ENCODE peak calls at places on chromosomes 11 and 22, in four cellular contexts. O is heart left ventricle, V is neural progenitor cell, U is thoracic aorta. F is an unnamed sample.

GRCh38 chr11:20443596-20443995 is 56.1 kb downstream of the PRMT3 start:
- DNase-seq in U (no peak), O (no peak), V (peak; percentile 25), F (no peak)

GRCh38 chr22:22033803-22034468 is 51.3 kb upstream of the TOP3B start:
- DNase-seq in U (no peak), O (no peak), V (no peak), F (no peak)

GRCh38 chr11:69413015-69413801 is 68.3 kb upstream of the LINC01488 start:
- DNase-seq in V (no peak), U (no peak), O (no peak), F (no peak)

GRCh38 chr11:69641681-69642548 is 959 bp downstream of the CCND1 start:
- DNase-seq in U (no peak), O (no peak), V (peak; percentile 35), F (no peak)

GRCh38 chr11:69286358-69287327 is 7.3 kb upstream of the MYEOV start:
- DNase-seq in O (peak; percentile 46), U (no peak), V (peak; percentile 51), F (no peak)

GRCh38 chr11:113991170-113991569 is 16.3 kb downstream of the HTR3A start:
- DNase-seq in V (peak; percentile 85), U (no peak), O (no peak), F (no peak)

GRCh38 chr11:75155570-75156422 is 4.9 kb downstream of the SLCO2B1 start:
- DNase-seq in U (no peak), V (no peak), O (no peak), F (no peak)

GRCh38 chr11:111183706-111184105 is 61.8 kb upstream of the POU2AF2 start:
- DNase-seq in O (no peak), U (no peak), V (no peak), F (no peak)

GRCh38 chr11:77821349-77821851 is 456 bp downstream of the AAMDC start:
- DNase-seq in U (no peak), O (peak; percentile 55), V (no peak), F (no peak)

GRCh38 chr11:69442807-69443137 is 38.7 kb upstream of the LINC01488 start:
- DNase-seq in V (no peak), U (no peak), O (peak; percentile 64), F (no peak)

DNA sequence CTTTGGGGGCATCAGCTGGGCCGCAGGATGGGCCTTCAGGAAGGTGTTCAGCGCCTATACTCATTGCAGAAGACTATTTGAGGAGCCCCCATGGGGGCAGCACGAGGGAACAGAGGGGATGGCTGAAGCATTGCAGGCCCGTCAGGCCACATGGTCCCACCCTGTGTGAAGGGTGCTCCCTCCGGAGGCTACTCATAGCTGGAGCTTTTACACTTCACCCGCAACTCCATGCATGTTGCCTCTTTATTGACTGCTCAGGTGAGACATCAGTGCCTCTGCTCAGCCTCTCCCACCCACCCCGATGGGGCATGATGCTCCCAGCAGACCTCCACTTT is 1500.9 kb downstream of the TBC1D22A start:
- DNase-seq in V (no peak), O (no peak), U (no peak), F (no peak)
- TF ChIP-seq CTCF in V (no peak), O (no peak), U (no peak), F (no peak)

GRCh38 chr11:88656960-88657738 is 319.6 kb upstream of the CTSC start:
- DNase-seq in O (no peak), V (no peak), U (no peak), F (no peak)
- H3K4me3 ChIP-seq in O (no peak overlapping the region), V (no peak overlapping the region), U (no peak overlapping the region), F (no peak overlapping the region)

GRCh38 chr11:124867700-124868099 is 2.5 kb downstream of the ROBO3 start:
- DNase-seq in U (no peak), V (peak; percentile 78), O (no peak), F (no peak)
- TF ChIP-seq CTCF in U (peak; percentile 38), V (peak; percentile 72), O (peak; percentile 26), F (peak; percentile 56)

GRCh38 chr11:94131363-94132115 is 2.9 kb downstream of the PANX1 start:
- DNase-seq in V (no peak), U (no peak), O (no peak), F (no peak)

GRCh38 chr11:94132823-94133408 is 4.3 kb downstream of the PANX1 start:
- DNase-seq in V (no peak), O (no peak), U (no peak), F (no peak)

GRCh38 chr11:94130589-94131362 is 2.1 kb downstream of the PANX1 start:
- DNase-seq in O (no peak), U (no peak), V (no peak), F (no peak)

GRCh38 chr11:94133752-94134151 is 5.1 kb downstream of the PANX1 start:
- DNase-seq in O (no peak), V (no peak), U (no peak), F (no peak)

GRCh38 chr11:94132152-94132558 is 3.5 kb downstream of the PANX1 start:
- DNase-seq in V (no peak), O (no peak), U (peak; percentile 54), F (no peak)
- H3K4me3 ChIP-seq in V (no peak overlapping the region), O (no peak overlapping the region), U (no peak overlapping the region), F (no peak overlapping the region)

DNA sequence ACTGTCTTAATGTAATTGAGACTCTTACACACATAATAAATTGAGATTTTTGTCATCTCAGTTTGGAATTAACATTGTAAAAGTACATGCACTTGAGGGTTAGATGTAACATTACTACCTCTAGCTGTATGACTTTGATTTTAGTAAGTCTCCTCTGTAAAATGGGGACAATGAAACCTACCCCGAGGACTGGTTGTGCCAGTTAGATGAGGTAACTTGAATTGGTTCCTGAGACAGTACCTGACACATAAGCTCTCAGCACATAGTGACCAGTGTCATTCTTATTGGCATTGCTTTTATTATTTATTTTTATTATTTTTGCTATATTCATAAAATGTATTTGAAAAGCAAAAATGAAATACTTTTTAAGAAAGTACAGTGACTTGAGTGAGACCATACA is 114.8 kb downstream of the TEAD1 start:
- DNase-seq in U (no peak), V (no peak), O (no peak), F (no peak)
- TF ChIP-seq CTCF in U (no peak), V (no peak), O (no peak), F (no peak)

GRCh38 chr11:94768602-94769511 is 701 bp downstream of the AMOTL1 start:
- DNase-seq in V (peak; percentile 63), O (peak; percentile 76), U (no peak), F (no peak)
- H3K4me3 ChIP-seq in V (peak overlapping the region; percentile 96), O (peak overlapping the region; percentile 83), U (peak overlapping the region; percentile 92), F (peak overlapping the region; percentile 20)

DNA sequence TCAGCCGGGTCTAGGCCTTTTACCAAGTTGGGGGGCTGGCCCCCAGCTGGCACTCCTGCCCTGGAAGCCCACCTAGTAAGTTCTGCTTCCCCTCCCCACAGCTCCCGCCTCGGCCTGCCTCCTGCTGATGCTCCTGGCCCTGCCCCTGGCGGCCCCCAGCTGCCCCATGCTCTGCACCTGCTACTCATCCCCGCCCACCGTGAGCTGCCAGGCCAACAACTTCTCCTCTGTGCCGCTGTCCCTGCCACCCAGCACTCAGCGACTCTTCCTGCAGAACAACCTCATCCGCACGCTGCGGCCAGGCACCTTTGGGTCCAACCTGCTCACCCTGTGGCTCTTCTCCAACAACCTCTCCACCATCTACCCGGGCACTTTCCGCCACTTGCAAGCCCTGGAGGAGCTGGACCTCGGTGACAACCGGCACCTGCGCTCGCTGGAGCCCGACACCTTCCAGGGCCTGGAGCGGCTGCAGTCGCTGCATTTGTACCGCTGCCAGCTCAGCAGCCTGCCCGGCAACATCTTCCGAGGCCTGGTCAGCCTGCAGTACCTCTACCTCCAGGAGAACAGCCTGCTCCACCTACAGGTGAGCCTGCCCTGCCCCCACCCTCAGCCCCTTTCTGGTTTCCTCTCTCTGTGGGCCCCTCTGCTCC is 7.3 kb downstream of the RTN4RL2 start:
- DNase-seq in O (no peak), U (no peak), V (no peak), F (no peak)
- TF ChIP-seq CTCF in O (no peak), U (no peak), V (no peak), F (no peak)

GRCh38 chr11:117218133-117218915 is 13.5 kb downstream of the PCSK7 start:
- DNase-seq in O (no peak), V (no peak), U (no peak), F (no peak)
- H3K4me3 ChIP-seq in O (no peak overlapping the region), V (no peak overlapping the region), U (peak overlapping the region; percentile 59), F (no peak overlapping the region)

DNA sequence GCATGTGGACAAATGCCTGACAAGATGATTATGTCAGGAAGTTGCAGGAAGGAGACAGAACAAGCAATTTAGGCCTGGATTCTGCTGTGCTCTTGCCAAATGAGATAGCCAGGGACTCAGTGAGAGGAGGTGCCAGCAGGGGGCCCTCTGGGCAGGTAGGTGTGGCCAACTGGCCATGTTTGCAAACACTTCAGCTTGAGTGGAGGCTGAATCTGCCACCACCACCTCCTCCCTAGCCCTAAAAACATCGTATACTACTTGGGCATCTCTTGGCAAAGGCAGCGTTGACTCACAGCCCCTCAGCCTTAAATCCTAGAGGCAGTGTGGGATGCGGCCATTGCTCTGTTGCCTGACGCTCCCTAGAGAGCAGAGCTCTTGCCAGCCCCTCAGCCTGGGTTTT is 95.1 kb upstream of the PLET1 start:
- DNase-seq in U (no peak), O (no peak), V (peak; percentile 51), F (no peak)
- TF ChIP-seq CTCF in U (no peak), O (no peak), V (peak; percentile 22), F (peak; percentile 45)

GRCh38 chr11:25771605-25772004 is 560.3 kb upstream of the ANO3 start:
- DNase-seq in O (no peak), U (no peak), V (no peak), F (no peak)

GRCh38 chr11:25766332-25767015 is 565.5 kb upstream of the ANO3 start:
- DNase-seq in U (no peak), V (no peak), O (no peak), F (no peak)

DNA sequence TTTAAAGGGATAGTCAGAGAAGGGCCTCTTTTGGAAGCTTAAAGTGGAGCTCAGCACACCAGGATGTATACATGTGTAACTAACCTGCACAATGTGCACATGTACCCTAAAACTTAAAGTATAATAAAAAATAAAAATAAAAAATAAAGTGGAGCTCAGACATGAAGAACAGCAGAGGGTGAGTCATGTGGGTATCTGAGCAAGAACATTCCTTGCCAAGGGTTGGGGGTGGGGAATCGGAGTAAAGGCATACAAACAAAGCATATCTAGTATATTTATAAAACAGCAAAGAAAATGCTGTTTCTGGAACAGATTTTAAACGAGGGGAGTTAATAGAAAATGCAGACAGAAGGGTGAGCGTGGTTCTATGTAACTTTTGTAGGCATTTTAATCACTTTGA is 562.6 kb upstream of the ANO3 start:
- DNase-seq in O (no peak), V (no peak), U (no peak), F (no peak)
- H3K4me3 ChIP-seq in O (no peak overlapping the region), V (no peak overlapping the region), U (no peak overlapping the region), F (no peak overlapping the region)